ENCODE peak calls at places on chromosome X, in four cellular contexts. U, M, Y and X are unnamed samples.

GRCh38 chrX:48492293-48492910 is 16.4 kb upstream of the PORCN start:
- DNase-seq in Y (no peak), U (no peak), M (no peak), X (peak; percentile 57)

GRCh38 chrX:24202465-24203031 is 53.0 kb downstream of the ZFX start:
- DNase-seq in M (no peak), Y (no peak), U (no peak), X (no peak)

GRCh38 chrX:16023790-16024734 is 99.3 kb upstream of the GRPR start:
- DNase-seq in M (no peak), Y (no peak), U (no peak), X (peak; percentile 46)

GRCh38 chrX:17433965-17434364 is 59.0 kb downstream of the NHS start:
- DNase-seq in U (no peak), M (no peak), Y (no peak), X (no peak)

GRCh38 chrX:14412686-14413085 is 116.7 kb upstream of the GLRA2 start:
- DNase-seq in M (no peak), Y (no peak), U (no peak), X (no peak)

GRCh38 chrX:70508296-70508911 is 63.8 kb downstream of the DLG3 start:
- DNase-seq in U (no peak), M (no peak), Y (no peak), X (no peak)

GRCh38 chrX:101931104-101931493 is 728 bp downstream of the ZMAT1 start:
- DNase-seq in Y (no peak), M (no peak), U (no peak), X (no peak)

GRCh38 chrX:76987381-76987780 is 459.8 kb upstream of the FGF16 start:
- DNase-seq in M (no peak), Y (no peak), U (no peak), X (no peak)

GRCh38 chrX:116239944-116240391 is 69.4 kb downstream of the AGTR2 start:
- DNase-seq in M (no peak), Y (no peak), U (no peak), X (no peak)

GRCh38 chrX:63657821-63658220 is 127.2 kb downstream of the ARHGEF9 start:
- DNase-seq in M (peak; percentile 77), Y (no peak), U (no peak), X (peak; percentile 87)

GRCh38 chrX:149004936-149005335 is 500.2 kb downstream of the IDS start:
- DNase-seq in M (no peak), Y (no peak), U (no peak), X (no peak)

GRCh38 chrX:34528081-34528480 is 129.0 kb downstream of the TMEM47 start:
- DNase-seq in M (no peak), U (no peak), Y (no peak), X (no peak)

GRCh38 chrX:121179972-121180371 is 132.6 kb downstream of the GLUD2 start:
- DNase-seq in U (no peak), M (no peak), Y (no peak), X (no peak)

GRCh38 chrX:47771473-47771872 is 65.2 kb upstream of the ZNF81 start:
- DNase-seq in M (no peak), U (no peak), Y (no peak), X (no peak)

GRCh38 chrX:79081895-79082512 is 62.5 kb upstream of the GPR174 start:
- DNase-seq in M (no peak), Y (peak; percentile 18), U (no peak), X (peak; percentile 28)

GRCh38 chrX:106959897-106960296 is 39.7 kb downstream of the CLDN2 start:
- DNase-seq in M (no peak), U (no peak), Y (no peak), X (no peak)

GRCh38 chrX:39008554-39008953 is 207.3 kb downstream of the MID1IP1 start:
- DNase-seq in U (no peak), M (no peak), Y (no peak), X (no peak)

GRCh38 chrX:7219153-7219705 is 71.3 kb upstream of the PUDP start:
- DNase-seq in U (no peak), M (no peak), Y (no peak), X (no peak)

GRCh38 chrX:133966199-133966598 is 19.2 kb downstream of the GPC3 start:
- DNase-seq in Y (no peak), U (no peak), M (no peak), X (no peak)

GRCh38 chrX:143664302-143664701 is 28.4 kb upstream of the SLITRK4 start:
- DNase-seq in U (no peak), Y (no peak), M (no peak), X (no peak)

GRCh38 chrX:71906133-71906532 is 4.5 kb upstream of the NHSL2 start:
- DNase-seq in M (no peak), Y (no peak), U (no peak), X (no peak)

GRCh38 chrX:13646154-13646549 is 6.8 kb upstream of the TCEANC start:
- DNase-seq in Y (no peak), M (peak; percentile 58), U (peak; percentile 66), X (peak; percentile 45)

GRCh38 chrX:2829066-2829430 is 318 bp downstream of the GYG2 start:
- DNase-seq in Y (no peak), M (no peak), U (peak; percentile 12), X (no peak)
- H3K4me3 ChIP-seq in Y (no peak overlapping the region), M (peak overlapping the region; percentile 38), U (peak overlapping the region; percentile 33), X (peak overlapping the region; percentile 41)

DNA sequence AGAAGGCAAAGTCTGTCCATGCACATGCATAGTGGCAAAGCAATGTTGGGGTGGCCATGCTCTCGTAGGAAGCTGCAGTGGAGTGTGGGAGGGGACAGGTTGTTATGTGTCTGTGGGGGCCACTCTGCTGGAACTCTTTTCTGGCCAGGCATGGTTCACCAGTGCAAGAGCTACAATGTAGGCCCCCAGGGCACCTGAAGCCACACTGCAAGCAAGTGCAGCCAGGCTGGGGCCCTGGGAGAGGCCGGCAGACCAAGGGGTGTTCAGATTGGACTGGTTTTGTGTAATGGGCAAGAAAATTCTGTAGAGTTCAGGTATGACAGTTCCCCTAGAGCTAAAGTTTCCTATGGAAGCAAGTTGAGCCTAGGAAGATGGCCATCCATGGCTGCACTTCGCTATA is 97.0 kb upstream of the ZC4H2 start:
- DNase-seq in U (no peak), M (no peak), Y (no peak), X (no peak)
- H3K9me3 ChIP-seq in U (no peaks in the 10 kb centered on the region), M (no peaks in the 10 kb centered on the region), Y (peaks cover 10% of the 10 kb centered on the region), X (no peaks in the 10 kb centered on the region)

GRCh38 chrX:153411255-153411987 is at the start of gene ZFP92:
- DNase-seq in Y (peak; percentile 2), M (no peak), U (peak; percentile 32), X (no peak)

GRCh38 chrX:153410328-153410727 is 944 bp upstream of the ZFP92 start:
- DNase-seq in Y (no peak), U (no peak), M (no peak), X (no peak)

GRCh38 chrX:153411988-153412574 is 809 bp downstream of the ZFP92 start:
- DNase-seq in Y (no peak), U (no peak), M (no peak), X (no peak)

GRCh38 chrX:153409414-153410101 is 1.7 kb upstream of the ZFP92 start:
- DNase-seq in U (no peak), M (no peak), Y (no peak), X (no peak)

DNA sequence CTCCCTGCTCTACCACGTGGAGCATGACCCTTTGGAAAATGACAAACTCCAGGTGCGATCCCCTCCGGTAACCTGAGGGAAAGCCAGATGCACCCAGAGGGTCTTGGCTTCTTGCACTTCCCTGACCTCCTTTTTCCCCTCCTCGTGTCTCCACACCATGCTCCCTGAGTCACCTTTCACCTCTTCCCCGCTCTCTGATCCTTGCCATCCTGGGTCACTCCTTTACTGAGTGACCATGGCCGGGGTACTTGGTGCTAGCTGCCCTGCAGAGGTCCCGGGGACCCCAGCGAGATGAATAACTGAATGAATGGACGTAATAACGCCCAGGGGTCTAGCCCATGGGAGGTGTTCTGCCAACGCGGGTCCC is 401 bp upstream of the ZFP92 start:
- DNase-seq in Y (no peak), M (no peak), U (no peak), X (no peak)
- H3K4me3 ChIP-seq in Y (no peak overlapping the region), M (peak overlapping the region; percentile 44), U (peak overlapping the region; percentile 30), X (no peak overlapping the region)

GRCh38 chrX:145826466-145826865 is 8.8 kb downstream of the SLITRK2 start:
- DNase-seq in U (no peak), Y (no peak), M (no peak), X (no peak)
- H3K9me3 ChIP-seq in U (no peaks in the 10 kb centered on the region), Y (no peaks in the 10 kb centered on the region), M (no peaks in the 10 kb centered on the region), X (no peaks in the 10 kb centered on the region)

DNA sequence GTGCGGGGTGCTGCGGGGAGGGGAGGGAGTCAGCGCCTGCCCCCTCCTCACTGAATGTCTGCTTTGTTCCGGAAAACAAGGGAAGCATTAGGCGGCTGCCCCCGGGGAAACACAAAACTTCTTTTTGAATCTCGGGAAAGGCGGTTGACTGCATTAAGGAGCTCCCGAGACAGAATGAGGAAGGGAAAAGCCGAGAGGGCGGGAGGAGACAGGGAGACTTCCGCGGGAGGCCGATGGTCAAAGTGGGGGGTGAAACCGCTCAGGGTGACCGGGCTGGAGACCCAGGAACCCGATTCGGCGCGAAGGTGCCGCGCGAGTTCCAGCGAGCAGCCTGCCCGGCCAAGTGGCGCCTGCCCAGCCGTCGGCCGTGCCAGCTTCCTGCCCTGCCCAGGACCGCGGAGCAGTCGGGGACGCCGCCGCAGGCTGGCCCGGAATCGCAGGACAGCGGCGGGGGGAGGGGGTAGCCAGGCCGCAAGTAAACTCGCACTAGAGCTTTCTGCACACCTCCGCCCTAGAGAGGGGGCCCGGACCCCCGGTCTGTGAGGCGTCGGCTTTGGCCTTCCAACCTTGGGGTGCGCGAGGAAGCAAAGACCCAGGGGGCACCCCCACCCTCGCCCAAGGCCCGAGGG is 55.1 kb upstream of the BCOR start:
- DNase-seq in Y (no peak), M (no peak), U (peak; percentile 52), X (peak; percentile 55)
- H3K4me3 ChIP-seq in Y (peak overlapping the region; percentile 26), M (peak overlapping the region; percentile 53), U (peak overlapping the region; percentile 30), X (peak overlapping the region; percentile 38)

GRCh38 chrX:55619547-55619946 is 3.7 kb upstream of the FOXR2 start:
- DNase-seq in M (no peak), Y (no peak), U (no peak), X (no peak)

GRCh38 chrX:55624403-55624802 is 1.2 kb downstream of the FOXR2 start:
- DNase-seq in U (no peak), M (no peak), Y (no peak), X (no peak)

DNA sequence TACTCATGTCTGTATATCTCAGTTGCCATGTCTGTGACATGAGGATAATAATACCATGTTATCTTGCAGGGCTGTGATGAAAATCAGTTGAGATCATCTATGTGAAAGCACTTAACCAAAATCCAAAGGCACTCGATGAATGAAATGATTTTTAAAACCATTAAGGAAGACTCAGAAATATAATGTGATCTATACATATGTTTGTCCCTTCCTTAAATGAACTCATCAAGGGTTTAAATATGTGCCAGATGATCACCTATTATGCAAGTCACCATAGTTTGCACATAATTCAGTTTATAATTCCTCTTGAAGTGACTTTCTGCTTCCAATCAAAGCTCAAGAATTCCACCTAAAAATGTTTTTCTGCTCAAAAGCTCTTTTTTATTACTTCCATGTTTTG is at the start of gene FOXR2:
- DNase-seq in U (no peak), M (no peak), Y (no peak), X (no peak)
- H3K9me3 ChIP-seq in U (no peaks in the 10 kb centered on the region), M (no peaks in the 10 kb centered on the region), Y (no peaks in the 10 kb centered on the region), X (no peaks in the 10 kb centered on the region)